ENCODE peak calls at places on chromosomes 16 and 17, in four cellular contexts. F is activated CD4-positive, CD25-positive, alpha-beta regulatory T cell; X is activated CD4-positive, alpha-beta T cell treated with anti-CD3 and anti-CD28 coated beads for 36 hours; Z is AG04449. Q is an unnamed sample.

GRCh38 chr16:65373095-65373494 is 251.2 kb upstream of the CDH11 start:
- DNase-seq in Z (no peak), F (no peak), X (no peak), Q (no peak)

GRCh38 chr16:85563031-85563430 is 50.1 kb upstream of the GSE1 start:
- DNase-seq in X (no peak), Z (no peak), F (no peak), Q (no peak)

GRCh38 chr16:4342866-4343744 is 8.0 kb downstream of the PAM16 start:
- DNase-seq in Z (no peak), F (no peak), X (no peak), Q (no peak)

GRCh38 chr17:15257316-15257925 is 7.7 kb downstream of the PMP22 start:
- DNase-seq in F (no peak), X (peak), Z (no peak), Q (peak)

GRCh38 chr16:426115-426905 is 861 bp downstream of the RAB11FIP3 start:
- DNase-seq in F (no peak), Z (no peak), X (peak), Q (peak)

GRCh38 chr17:187130-187529 is 5.7 kb upstream of the DOC2B start:
- DNase-seq in F (no peak), X (no peak), Z (no peak), Q (no peak)

GRCh38 chr17:3838206-3838605 is 7.8 kb downstream of the NCBP3 start:
- DNase-seq in Z (no peak), X (no peak), F (no peak), Q (peak)

GRCh38 chr17:15507001-15507400 is 39.6 kb upstream of the CDRT4 start:
- DNase-seq in F (no peak), X (no peak), Z (no peak), Q (no peak)

GRCh38 chr17:17109896-17110295 is 67.6 kb downstream of the MPRIP start:
- DNase-seq in Z (no peak), X (no peak), F (no peak), Q (no peak)

GRCh38 chr16:58661199-58661830 is 23.3 kb downstream of the SLC38A7 start:
- DNase-seq in Z (peak), X (peak), F (no peak), Q (peak)

GRCh38 chr16:78098544-78099371 is 696 bp upstream of the WWOX start:
- DNase-seq in Z (no peak), F (no peak), X (no peak), Q (no peak)

GRCh38 chr17:63751806-63752205 is 10.2 kb upstream of the STRADA start:
- DNase-seq in F (no peak), X (peak), Z (no peak), Q (no peak)

GRCh38 chr17:83041305-83041704 is 38.1 kb upstream of the METRNL start:
- DNase-seq in X (no peak), F (no peak), Z (no peak), Q (no peak)

GRCh38 chr17:73091770-73092517 is 544 bp downstream of the SLC39A11 start:
- DNase-seq in X (peak), F (no peak), Z (no peak), Q (peak)

GRCh38 chr17:49602783-49603182 is 27.1 kb downstream of the NXPH3 start:
- DNase-seq in F (no peak), X (no peak), Z (no peak), Q (no peak)

GRCh38 chr16:31507929-31508705 is at the start of gene RUSF1:
- DNase-seq in X (peak), F (peak), Z (peak), Q (peak)

GRCh38 chr17:50596191-50597037 is 35.9 kb downstream of the CACNA1G start:
- DNase-seq in F (no peak), Z (no peak), X (peak), Q (no peak)

GRCh38 chr16:58039829-58040495 is 14.4 kb downstream of the MMP15 start:
- DNase-seq in F (no peak), Z (no peak), X (no peak), Q (no peak)

GRCh38 chr16:15996432-15997109 is 47.2 kb downstream of the ABCC1 start:
- DNase-seq in X (no peak), F (no peak), Z (no peak), Q (peak)

GRCh38 chr17:57834146-57834741 is 15.6 kb downstream of the MRPS23 start:
- DNase-seq in F (no peak), X (peak), Z (no peak), Q (peak)

GRCh38 chr16:72426416-72426815 is 254.5 kb upstream of the PMFBP1 start:
- DNase-seq in X (no peak), Z (no peak), F (no peak), Q (no peak)

GRCh38 chr17:38451030-38451839 is 23.0 kb downstream of the ARHGAP23 start:
- DNase-seq in F (no peak), X (no peak), Z (no peak), Q (no peak)

GRCh38 chr17:78401246-78401645 is 22.8 kb downstream of the PGS1 start:
- DNase-seq in Z (no peak), F (no peak), X (no peak), Q (no peak)

GRCh38 chr17:40122466-40122943 is 734 bp downstream of the MSL1 start:
- DNase-seq in F (no peak), Z (no peak), X (no peak), Q (peak)

GRCh38 chr17:51275381-51275780 is 15.0 kb downstream of the UTP18 start:
- DNase-seq in F (no peak), X (no peak), Z (peak), Q (no peak)

GRCh38 chr16:88289549-88290344 is 93.0 kb upstream of the ZNF469 start:
- DNase-seq in F (no peak), X (no peak), Z (no peak), Q (no peak)

GRCh38 chr17:14464741-14465140 is 163.9 kb downstream of the HS3ST3B1 start:
- DNase-seq in F (no peak), X (no peak), Z (peak), Q (no peak)

GRCh38 chr17:55722742-55723487 is at the start of gene TMEM100:
- DNase-seq in X (no peak), F (no peak), Z (no peak), Q (no peak)

GRCh38 chr17:50134206-50135110 is 4.5 kb upstream of the SAMD14 start:
- DNase-seq in F (no peak), Z (no peak), X (no peak), Q (no peak)

GRCh38 chr16:75420987-75421819 is 12.1 kb downstream of the CFDP1 start:
- DNase-seq in Z (no peak), X (peak), F (no peak), Q (peak)

Q was measured in body of pancreas.